ENCODE peak calls at places on chromosomes 5 and 9, in eight cellular contexts. R is activated CD8-positive, alpha-beta memory T cell treated with anti-CD3 and anti-CD28 coated beads for 4 hours; J is HTR-8/SVneo; H is HT-29; Q is effector CD4-positive, alpha-beta T cell; U is hepatocyte; G is D341Med; W is M059J. X is an unnamed sample.

GRCh38 chr5:52657231-52657645 is 130.5 kb upstream of the ITGA1 start:
- DNase-seq in W (peak), G (peak), J (peak), R (no peak), H (peak), Q (no peak), U (peak), X (peak)

GRCh38 chr9:73743826-73744225 is 592.2 kb downstream of the ANXA1 start:
- DNase-seq in W (no peak), R (no peak), Q (no peak), G (no peak), U (no peak), H (no peak), J (no peak), X (no peak)

GRCh38 chr5:31193591-31194457 is at the start of gene CDH6:
- DNase-seq in W (peak), Q (no peak), R (no peak), U (peak), J (peak), G (peak), H (no peak), X (no peak)

GRCh38 chr5:145362261-145362660 is 472.9 kb downstream of the PRELID2 start:
- DNase-seq in U (peak), R (no peak), Q (no peak), W (peak), H (no peak), J (peak), G (no peak), X (no peak)

GRCh38 chr5:159571501-159572244 is 241.4 kb upstream of the IL12B start:
- DNase-seq in J (no peak), W (peak), H (no peak), U (peak), G (no peak), Q (no peak), R (no peak), X (no peak)

GRCh38 chr9:71985070-71985956 is 73.9 kb downstream of the C9orf85 start:
- DNase-seq in R (no peak), G (no peak), W (no peak), J (no peak), Q (no peak), H (peak), U (peak), X (peak)

GRCh38 chr5:160423025-160423554 is 1.4 kb downstream of the PTTG1 start:
- DNase-seq in Q (no peak), U (no peak), W (peak), H (peak), R (no peak), G (no peak), J (no peak), X (no peak)

GRCh38 chr9:99732715-99733114 is 89.0 kb upstream of the NR4A3 start:
- DNase-seq in U (no peak), W (no peak), Q (no peak), H (no peak), R (no peak), G (no peak), J (no peak), X (no peak)

GRCh38 chr9:129058965-129059795 is 21.7 kb upstream of the DOLPP1 start:
- DNase-seq in Q (no peak), U (no peak), H (peak), R (no peak), J (no peak), W (peak), G (no peak), X (peak)

GRCh38 chr9:77020438-77021264 is 1.2 kb downstream of the FOXB2 start:
- DNase-seq in R (no peak), J (no peak), W (no peak), G (peak), U (no peak), H (no peak), Q (no peak), X (no peak)

GRCh38 chr5:34866989-34867471 is 28.1 kb downstream of the TTC23L start:
- DNase-seq in J (no peak), R (no peak), G (no peak), Q (no peak), H (no peak), U (peak), W (peak), X (peak)

GRCh38 chr5:143052967-143053682 is 282.9 kb downstream of the ARHGAP26 start:
- DNase-seq in Q (no peak), W (no peak), U (no peak), J (no peak), G (no peak), R (no peak), H (no peak), X (no peak)

GRCh38 chr9:124553738-124554137 is 46.5 kb upstream of the NR5A1 start:
- DNase-seq in R (no peak), G (no peak), H (no peak), J (no peak), W (peak), U (no peak), Q (no peak), X (no peak)

GRCh38 chr9:113219972-113220371 is 1.1 kb downstream of the FKBP15 start:
- DNase-seq in W (peak), U (no peak), Q (no peak), H (no peak), J (no peak), R (no peak), G (no peak), X (no peak)

GRCh38 chr5:163913548-163913947 is 408.1 kb downstream of the MAT2B start:
- DNase-seq in H (no peak), Q (no peak), R (no peak), W (no peak), J (no peak), U (no peak), G (no peak), X (no peak)

GRCh38 chr5:10209004-10209403 is 40.7 kb downstream of the ATPSCKMT start:
- DNase-seq in G (no peak), Q (no peak), U (no peak), H (no peak), J (no peak), R (no peak), W (no peak), X (no peak)

GRCh38 chr5:96816430-96816939 is 8.7 kb upstream of the ERAP1 start:
- DNase-seq in W (peak), R (peak), Q (peak), U (no peak), G (no peak), J (no peak), H (no peak), X (no peak)

GRCh38 chr9:71783120-71783523 is 14.8 kb upstream of the CEMIP2 start:
- DNase-seq in U (peak), R (peak), W (peak), G (no peak), Q (peak), H (peak), J (no peak), X (peak)

GRCh38 chr9:91495450-91495849 is 71.8 kb upstream of the NFIL3 start:
- DNase-seq in Q (no peak), J (peak), R (no peak), H (no peak), G (no peak), W (peak), U (peak), X (no peak)

GRCh38 chr5:74130141-74130897 is 504.3 kb downstream of the ARHGEF28 start:
- DNase-seq in W (no peak), J (no peak), H (no peak), G (no peak), Q (no peak), R (no peak), U (no peak), X (no peak)

GRCh38 chr9:81609782-81610738 is 79.3 kb downstream of the TLE1 start:
- DNase-seq in Q (no peak), U (no peak), H (no peak), J (peak), W (peak), G (no peak), R (no peak), X (peak)

GRCh38 chr9:95835398-95835797 is 40.1 kb upstream of the ERCC6L2 start:
- DNase-seq in H (no peak), U (no peak), J (no peak), G (no peak), W (no peak), R (no peak), Q (no peak), X (no peak)

GRCh38 chr5:75021800-75022199 is 30.6 kb downstream of the GCNT4 start:
- DNase-seq in U (no peak), W (no peak), J (no peak), Q (no peak), R (no peak), H (no peak), G (no peak), X (no peak)

GRCh38 chr5:59766394-59766793 is 127.1 kb downstream of the PDE4D start:
- DNase-seq in Q (no peak), W (peak), U (peak), R (no peak), H (peak), J (no peak), G (no peak), X (no peak)

GRCh38 chr5:149593370-149593769 is 12.1 kb downstream of the ARHGEF37 start:
- DNase-seq in R (no peak), G (no peak), H (no peak), W (no peak), U (no peak), Q (no peak), J (no peak), X (no peak)

GRCh38 chr5:43085453-43085852 is 35.3 kb upstream of the ZNF131 start:
- DNase-seq in J (no peak), G (no peak), Q (no peak), U (no peak), R (no peak), W (no peak), H (no peak), X (no peak)

X was measured in HepG2.